ENCODE peak calls at places on chromosome 2, in four cellular contexts. D is skeletal muscle cell, K is HEK293T, W is aorta. A is an unnamed sample.

GRCh38 chr2:181411105-181411849 is 45.9 kb upstream of the ITGA4 start:
- DNase-seq in K (no peak), W (peak), D (peak), A (no peak)

GRCh38 chr2:238811765-238812164 is 36.1 kb upstream of the TWIST2 start:
- DNase-seq in K (no peak), D (no peak), W (no peak), A (no peak)

GRCh38 chr2:65278450-65279030 is 50.9 kb downstream of the ACTR2 start:
- DNase-seq in W (no peak), D (peak), K (no peak), A (no peak)

GRCh38 chr2:8966123-8966908 is 37.2 kb downstream of the MBOAT2 start:
- DNase-seq in W (no peak), D (no peak), K (no peak), A (no peak)

GRCh38 chr2:73888388-73888787 is 4.4 kb upstream of the ACTG2 start:
- DNase-seq in W (no peak), D (no peak), K (no peak), A (no peak)

GRCh38 chr2:54613361-54613760 is 110.1 kb upstream of the EML6 start:
- DNase-seq in K (no peak), W (no peak), D (no peak), A (no peak)

GRCh38 chr2:163794635-163795034 is 58.8 kb upstream of the FIGN start:
- DNase-seq in W (peak), D (no peak), K (no peak), A (no peak)

GRCh38 chr2:108607706-108608301 is 73.5 kb downstream of the LIMS1 start:
- DNase-seq in K (peak), W (no peak), D (no peak), A (peak)

GRCh38 chr2:223057545-223057944 is 5.6 kb downstream of the KCNE4 start:
- DNase-seq in W (no peak), K (no peak), D (no peak), A (no peak)

GRCh38 chr2:162002623-162003200 is 71.3 kb downstream of the DPP4 start:
- DNase-seq in W (no peak), D (no peak), K (no peak), A (peak)

GRCh38 chr2:238916875-238917590 is 69.1 kb downstream of the TWIST2 start:
- DNase-seq in D (no peak), W (no peak), K (no peak), A (no peak)

GRCh38 chr2:216486708-216487107 is 11.9 kb upstream of the RPL37A start:
- DNase-seq in D (no peak), K (no peak), W (peak), A (no peak)

GRCh38 chr2:167818521-167818920 is 428.9 kb downstream of the STK39 start:
- DNase-seq in D (no peak), K (no peak), W (no peak), A (no peak)

GRCh38 chr2:30039101-30039500 is 107.7 kb upstream of the YPEL5 start:
- DNase-seq in W (no peak), D (no peak), K (no peak), A (no peak)

GRCh38 chr2:127630409-127631183 is 15.4 kb upstream of the GPR17 start:
- DNase-seq in K (no peak), W (no peak), D (no peak), A (no peak)

GRCh38 chr2:206202446-206202845 is 42.8 kb downstream of the EEF1B2 start:
- DNase-seq in K (no peak), W (no peak), D (no peak), A (no peak)

GRCh38 chr2:9317559-9317958 is 105.8 kb downstream of the ITGB1BP1 start:
- DNase-seq in K (no peak), W (no peak), D (no peak), A (no peak)

GRCh38 chr2:62293490-62294212 is 97.7 kb downstream of the B3GNT2 start:
- DNase-seq in K (no peak), D (no peak), W (peak), A (no peak)

GRCh38 chr2:74077636-74078035 is 70.1 kb downstream of the BOLA3 start:
- DNase-seq in W (no peak), D (no peak), K (no peak), A (no peak)

GRCh38 chr2:231409773-231410172 is 14.3 kb downstream of the B3GNT7 start:
- DNase-seq in D (no peak), W (no peak), K (no peak), A (no peak)

GRCh38 chr2:107132141-107132540 is 246.2 kb upstream of the ST6GAL2 start:
- DNase-seq in K (no peak), W (no peak), D (no peak), A (no peak)

GRCh38 chr2:221144909-221145308 is 427.2 kb downstream of the EPHA4 start:
- DNase-seq in W (no peak), D (no peak), K (no peak), A (no peak)

GRCh38 chr2:205197468-205198129 is 484.7 kb upstream of the NRP2 start:
- DNase-seq in K (no peak), D (no peak), W (no peak), A (no peak)

GRCh38 chr2:98749053-98749450 is 18.1 kb upstream of the MGAT4A start:
- DNase-seq in K (no peak), D (peak), W (peak), A (peak)

GRCh38 chr2:127590386-127591190 is 55.1 kb downstream of the MYO7B start:
- DNase-seq in K (no peak), D (no peak), W (no peak), A (no peak)

GRCh38 chr2:164954954-164955701 is at the start of gene SLC38A11:
- DNase-seq in W (no peak), D (no peak), K (no peak), A (peak)

GRCh38 chr2:75416420-75417342 is 144.1 kb downstream of the EVA1A start:
- DNase-seq in K (no peak), W (no peak), D (no peak), A (no peak)

GRCh38 chr2:28319118-28320008 is 73.3 kb upstream of the FOSL2 start:
- DNase-seq in D (no peak), K (no peak), W (no peak), A (no peak)

GRCh38 chr2:26072925-26073768 is 39.3 kb downstream of the RAB10 start:
- DNase-seq in D (no peak), W (no peak), K (no peak), A (peak)

GRCh38 chr2:119378566-119378965 is 11.8 kb downstream of the DBI start:
- DNase-seq in W (no peak), K (no peak), D (no peak), A (no peak)

GRCh38 chr2:19349911-19350677 is 8.3 kb downstream of the OSR1 start:
- DNase-seq in D (no peak), K (peak), W (peak), A (peak)

GRCh38 chr2:84880645-84881521 is at the start of gene TRABD2A:
- DNase-seq in W (peak), K (peak), D (no peak), A (no peak)

GRCh38 chr2:45435316-45435715 is 175.8 kb downstream of the SRBD1 start:
- DNase-seq in W (no peak), K (no peak), D (peak), A (no peak)

GRCh38 chr2:7692657-7693161 is 775.5 kb downstream of the RNF144A start:
- DNase-seq in K (no peak), W (peak), D (peak), A (no peak)

GRCh38 chr2:202718614-202719013 is 83.8 kb downstream of the FAM117B start:
- DNase-seq in K (peak), W (no peak), D (no peak), A (no peak)

GRCh38 chr2:61959381-61960293 is 54.2 kb downstream of the COMMD1 start:
- DNase-seq in W (no peak), K (no peak), D (no peak), A (no peak)

GRCh38 chr2:240300840-240301239 is 134.6 kb upstream of the GPC1 start:
- DNase-seq in D (no peak), W (no peak), K (no peak), A (no peak)

GRCh38 chr2:182642328-182642727 is 73.7 kb upstream of the DNAJC10 start:
- DNase-seq in W (peak), D (no peak), K (peak), A (peak)

GRCh38 chr2:42829556-42830510 is 37.5 kb upstream of the HAAO start:
- DNase-seq in W (no peak), D (no peak), K (no peak), A (no peak)

GRCh38 chr2:236642584-236643291 is 73.1 kb downstream of the ACKR3 start:
- DNase-seq in D (peak), K (no peak), W (peak), A (no peak)

A was measured in putamen.